ENCODE peak calls at places on chromosomes 16 and 17, in five cellular contexts. One of them, this sample, is unnamed.

GRCh38 chr17:77961741-77962140 is 3.2 kb downstream of the TNRC6C start:
- DNase-seq in HEK293T: no peak
- DNase-seq in choroid plexus epithelial cell: no peak
- DNase-seq in spleen: no peak
- DNase-seq in colonic mucosa: no peak
- DNase-seq in this sample: no peak

GRCh38 chr17:18039535-18040286 is 503 bp downstream of the GID4 start:
- DNase-seq in HEK293T: peak; percentile 36
- DNase-seq in choroid plexus epithelial cell: peak; percentile 24
- DNase-seq in spleen: no peak
- DNase-seq in colonic mucosa: peak; percentile 25
- DNase-seq in this sample: peak; percentile 43

GRCh38 chr17:35981908-35982330 is 622 bp upstream of the CCL16 start:
- DNase-seq in HEK293T: no peak
- DNase-seq in choroid plexus epithelial cell: no peak
- DNase-seq in spleen: no peak
- DNase-seq in colonic mucosa: no peak
- DNase-seq in this sample: no peak

GRCh38 chr17:180380-181212 is 854 bp downstream of the DOC2B start:
- DNase-seq in HEK293T: peak; percentile 43
- DNase-seq in choroid plexus epithelial cell: no peak
- DNase-seq in spleen: no peak
- DNase-seq in colonic mucosa: no peak
- DNase-seq in this sample: no peak

GRCh38 chr16:27083861-27084261 is 17.1 kb downstream of the C16orf82 start:
- DNase-seq in HEK293T: peak; percentile 48
- DNase-seq in choroid plexus epithelial cell: peak; percentile 4
- DNase-seq in spleen: peak; percentile 47
- DNase-seq in colonic mucosa: no peak
- DNase-seq in this sample: no peak

GRCh38 chr17:44959821-44960523 is 8.1 kb downstream of the C1QL1 start:
- DNase-seq in HEK293T: no peak
- DNase-seq in choroid plexus epithelial cell: no peak
- DNase-seq in spleen: no peak
- DNase-seq in colonic mucosa: no peak
- DNase-seq in this sample: no peak

GRCh38 chr17:15384142-15384803 is 42.9 kb upstream of the TEKT3 start:
- DNase-seq in HEK293T: no peak
- DNase-seq in choroid plexus epithelial cell: no peak
- DNase-seq in spleen: no peak
- DNase-seq in colonic mucosa: peak; percentile 50
- DNase-seq in this sample: no peak

GRCh38 chr17:44108440-44109311 is 14.8 kb downstream of the HDAC5 start:
- DNase-seq in HEK293T: no peak
- DNase-seq in choroid plexus epithelial cell: peak; percentile 98
- DNase-seq in spleen: no peak
- DNase-seq in colonic mucosa: peak; percentile 64
- DNase-seq in this sample: peak; percentile 48

GRCh38 chr16:65410801-65411200 is 288.9 kb upstream of the CDH11 start:
- DNase-seq in HEK293T: no peak
- DNase-seq in choroid plexus epithelial cell: peak; percentile 84
- DNase-seq in spleen: no peak
- DNase-seq in colonic mucosa: no peak
- DNase-seq in this sample: no peak

GRCh38 chr16:75256871-75257343 is 5.5 kb upstream of the BCAR1 start:
- DNase-seq in HEK293T: no peak
- DNase-seq in choroid plexus epithelial cell: peak; percentile 43
- DNase-seq in spleen: no peak
- DNase-seq in colonic mucosa: no peak
- DNase-seq in this sample: peak; percentile 34

GRCh38 chr17:68422821-68423220 is 34.5 kb downstream of the WIPI1 start:
- DNase-seq in HEK293T: no peak
- DNase-seq in choroid plexus epithelial cell: no peak
- DNase-seq in spleen: no peak
- DNase-seq in colonic mucosa: no peak
- DNase-seq in this sample: no peak

GRCh38 chr17:56679767-56680422 is 86.4 kb downstream of the NOG start:
- DNase-seq in HEK293T: no peak
- DNase-seq in choroid plexus epithelial cell: no peak
- DNase-seq in spleen: no peak
- DNase-seq in colonic mucosa: no peak
- DNase-seq in this sample: no peak

GRCh38 chr16:85491798-85492616 is 121.1 kb upstream of the GSE1 start:
- DNase-seq in HEK293T: no peak
- DNase-seq in choroid plexus epithelial cell: no peak
- DNase-seq in spleen: peak; percentile 85
- DNase-seq in colonic mucosa: peak; percentile 74
- DNase-seq in this sample: peak; percentile 97

GRCh38 chr17:8474826-8475225 is 39.1 kb downstream of the NDEL1 start:
- DNase-seq in HEK293T: no peak
- DNase-seq in choroid plexus epithelial cell: no peak
- DNase-seq in spleen: no peak
- DNase-seq in colonic mucosa: no peak
- DNase-seq in this sample: no peak

GRCh38 chr17:42997390-42997983 is 732 bp upstream of the RPL27 start:
- DNase-seq in HEK293T: no peak
- DNase-seq in choroid plexus epithelial cell: no peak
- DNase-seq in spleen: no peak
- DNase-seq in colonic mucosa: no peak
- DNase-seq in this sample: no peak

GRCh38 chr16:57756424-57757325 is 21.1 kb downstream of the KATNB1 start:
- DNase-seq in HEK293T: no peak
- DNase-seq in choroid plexus epithelial cell: no peak
- DNase-seq in spleen: no peak
- DNase-seq in colonic mucosa: no peak
- DNase-seq in this sample: no peak

GRCh38 chr16:67942200-67942509 is 1.8 kb downstream of the LCAT start:
- DNase-seq in HEK293T: peak; percentile 69
- DNase-seq in choroid plexus epithelial cell: peak; percentile 54
- DNase-seq in spleen: no peak
- DNase-seq in colonic mucosa: no peak
- DNase-seq in this sample: no peak

GRCh38 chr17:35726609-35727460 is 4.6 kb upstream of the RASL10B start:
- DNase-seq in HEK293T: peak; percentile 62
- DNase-seq in choroid plexus epithelial cell: peak; percentile 97
- DNase-seq in spleen: no peak
- DNase-seq in colonic mucosa: peak; percentile 53
- DNase-seq in this sample: peak; percentile 76